ENCODE peak calls at places on chromosomes 1 and 21, in eight cellular contexts. One of them, this sample, is unnamed.

GRCh38 chr1:171472183-171472647 is 13.1 kb upstream of the PRRC2C start:
- DNase-seq in stimulated activated CD4-positive, alpha-beta T cell treated with anti-CD3 and anti-CD28 coated beads, Interleukin-4, amount 100 ng/mL, for 48 hours: no peak
- DNase-seq in NCI-H1092: no peak
- DNase-seq in T-helper 1 cell: no peak
- DNase-seq in GM13977: no peak
- DNase-seq in glutamatergic neuron: no peak
- DNase-seq in amniotic stem cell: no peak
- DNase-seq in LoVo: no peak
- DNase-seq in this sample: no peak

GRCh38 chr1:23854568-23854967 is 13.5 kb downstream of the FUCA1 start:
- DNase-seq in stimulated activated CD4-positive, alpha-beta T cell treated with anti-CD3 and anti-CD28 coated beads, Interleukin-4, amount 100 ng/mL, for 48 hours: no peak
- DNase-seq in NCI-H1092: no peak
- DNase-seq in T-helper 1 cell: no peak
- DNase-seq in GM13977: no peak
- DNase-seq in glutamatergic neuron: no peak
- DNase-seq in amniotic stem cell: no peak
- DNase-seq in LoVo: no peak
- DNase-seq in this sample: no peak

GRCh38 chr1:159492575-159493323 is 43.1 kb downstream of the OR10J5 start:
- DNase-seq in stimulated activated CD4-positive, alpha-beta T cell treated with anti-CD3 and anti-CD28 coated beads, Interleukin-4, amount 100 ng/mL, for 48 hours: no peak
- DNase-seq in NCI-H1092: no peak
- DNase-seq in T-helper 1 cell: no peak
- DNase-seq in GM13977: no peak
- DNase-seq in glutamatergic neuron: no peak
- DNase-seq in amniotic stem cell: peak
- DNase-seq in LoVo: no peak
- DNase-seq in this sample: no peak

GRCh38 chr1:6984996-6985395 is 199.7 kb downstream of the CAMTA1 start:
- DNase-seq in stimulated activated CD4-positive, alpha-beta T cell treated with anti-CD3 and anti-CD28 coated beads, Interleukin-4, amount 100 ng/mL, for 48 hours: no peak
- DNase-seq in NCI-H1092: no peak
- DNase-seq in T-helper 1 cell: no peak
- DNase-seq in GM13977: no peak
- DNase-seq in glutamatergic neuron: no peak
- DNase-seq in amniotic stem cell: no peak
- DNase-seq in LoVo: no peak
- DNase-seq in this sample: no peak

GRCh38 chr1:66334311-66334710 is 199.6 kb upstream of the SGIP1 start:
- DNase-seq in stimulated activated CD4-positive, alpha-beta T cell treated with anti-CD3 and anti-CD28 coated beads, Interleukin-4, amount 100 ng/mL, for 48 hours: no peak
- DNase-seq in NCI-H1092: no peak
- DNase-seq in T-helper 1 cell: no peak
- DNase-seq in GM13977: no peak
- DNase-seq in glutamatergic neuron: no peak
- DNase-seq in amniotic stem cell: no peak
- DNase-seq in LoVo: no peak
- DNase-seq in this sample: no peak

GRCh38 chr1:116817582-116818064 is 63.4 kb downstream of the CD2 start:
- DNase-seq in stimulated activated CD4-positive, alpha-beta T cell treated with anti-CD3 and anti-CD28 coated beads, Interleukin-4, amount 100 ng/mL, for 48 hours: peak
- DNase-seq in NCI-H1092: no peak
- DNase-seq in T-helper 1 cell: peak
- DNase-seq in GM13977: peak
- DNase-seq in glutamatergic neuron: peak
- DNase-seq in amniotic stem cell: no peak
- DNase-seq in LoVo: peak
- DNase-seq in this sample: peak

GRCh38 chr1:36349839-36350238 is 26.4 kb upstream of the EVA1B start:
- DNase-seq in stimulated activated CD4-positive, alpha-beta T cell treated with anti-CD3 and anti-CD28 coated beads, Interleukin-4, amount 100 ng/mL, for 48 hours: no peak
- DNase-seq in NCI-H1092: no peak
- DNase-seq in T-helper 1 cell: no peak
- DNase-seq in GM13977: no peak
- DNase-seq in glutamatergic neuron: no peak
- DNase-seq in amniotic stem cell: no peak
- DNase-seq in LoVo: no peak
- DNase-seq in this sample: no peak

GRCh38 chr1:16433066-16433465 is 4.2 kb downstream of the SPATA21 start:
- DNase-seq in stimulated activated CD4-positive, alpha-beta T cell treated with anti-CD3 and anti-CD28 coated beads, Interleukin-4, amount 100 ng/mL, for 48 hours: no peak
- DNase-seq in NCI-H1092: no peak
- DNase-seq in T-helper 1 cell: no peak
- DNase-seq in GM13977: no peak
- DNase-seq in glutamatergic neuron: no peak
- DNase-seq in amniotic stem cell: no peak
- DNase-seq in LoVo: no peak
- DNase-seq in this sample: no peak

GRCh38 chr1:62058951-62059350 is 135.7 kb upstream of the L1TD1 start:
- DNase-seq in stimulated activated CD4-positive, alpha-beta T cell treated with anti-CD3 and anti-CD28 coated beads, Interleukin-4, amount 100 ng/mL, for 48 hours: no peak
- DNase-seq in NCI-H1092: no peak
- DNase-seq in T-helper 1 cell: no peak
- DNase-seq in GM13977: no peak
- DNase-seq in glutamatergic neuron: no peak
- DNase-seq in amniotic stem cell: no peak
- DNase-seq in LoVo: no peak
- DNase-seq in this sample: no peak

GRCh38 chr21:34617753-34618339 is 2.9 kb upstream of the RCAN1 start:
- DNase-seq in stimulated activated CD4-positive, alpha-beta T cell treated with anti-CD3 and anti-CD28 coated beads, Interleukin-4, amount 100 ng/mL, for 48 hours: no peak
- DNase-seq in NCI-H1092: no peak
- DNase-seq in T-helper 1 cell: no peak
- DNase-seq in GM13977: no peak
- DNase-seq in glutamatergic neuron: no peak
- DNase-seq in amniotic stem cell: no peak
- DNase-seq in LoVo: no peak
- DNase-seq in this sample: no peak

GRCh38 chr1:6454856-6455751 is 10.9 kb downstream of the TNFRSF25 start:
- DNase-seq in stimulated activated CD4-positive, alpha-beta T cell treated with anti-CD3 and anti-CD28 coated beads, Interleukin-4, amount 100 ng/mL, for 48 hours: no peak
- DNase-seq in NCI-H1092: no peak
- DNase-seq in T-helper 1 cell: no peak
- DNase-seq in GM13977: no peak
- DNase-seq in glutamatergic neuron: peak
- DNase-seq in amniotic stem cell: no peak
- DNase-seq in LoVo: no peak
- DNase-seq in this sample: no peak

GRCh38 chr1:63012339-63012738 is 228.4 kb downstream of the ATG4C start:
- DNase-seq in stimulated activated CD4-positive, alpha-beta T cell treated with anti-CD3 and anti-CD28 coated beads, Interleukin-4, amount 100 ng/mL, for 48 hours: no peak
- DNase-seq in NCI-H1092: no peak
- DNase-seq in T-helper 1 cell: no peak
- DNase-seq in GM13977: no peak
- DNase-seq in glutamatergic neuron: no peak
- DNase-seq in amniotic stem cell: no peak
- DNase-seq in LoVo: no peak
- DNase-seq in this sample: no peak

GRCh38 chr1:237473896-237474295 is 416.8 kb downstream of the ZP4 start:
- DNase-seq in stimulated activated CD4-positive, alpha-beta T cell treated with anti-CD3 and anti-CD28 coated beads, Interleukin-4, amount 100 ng/mL, for 48 hours: no peak
- DNase-seq in NCI-H1092: no peak
- DNase-seq in T-helper 1 cell: no peak
- DNase-seq in GM13977: no peak
- DNase-seq in glutamatergic neuron: no peak
- DNase-seq in amniotic stem cell: no peak
- DNase-seq in LoVo: no peak
- DNase-seq in this sample: no peak

GRCh38 chr1:35499652-35500176 is 57.5 kb downstream of the KIAA0319L start:
- DNase-seq in stimulated activated CD4-positive, alpha-beta T cell treated with anti-CD3 and anti-CD28 coated beads, Interleukin-4, amount 100 ng/mL, for 48 hours: no peak
- DNase-seq in NCI-H1092: no peak
- DNase-seq in T-helper 1 cell: peak
- DNase-seq in GM13977: no peak
- DNase-seq in glutamatergic neuron: no peak
- DNase-seq in amniotic stem cell: no peak
- DNase-seq in LoVo: no peak
- DNase-seq in this sample: no peak

GRCh38 chr1:25146382-25146855 is 85.9 kb downstream of the SYF2 start:
- DNase-seq in stimulated activated CD4-positive, alpha-beta T cell treated with anti-CD3 and anti-CD28 coated beads, Interleukin-4, amount 100 ng/mL, for 48 hours: no peak
- DNase-seq in NCI-H1092: no peak
- DNase-seq in T-helper 1 cell: no peak
- DNase-seq in GM13977: no peak
- DNase-seq in glutamatergic neuron: no peak
- DNase-seq in amniotic stem cell: no peak
- DNase-seq in LoVo: no peak
- DNase-seq in this sample: no peak

GRCh38 chr21:42654179-42654912 is 925 bp downstream of the PDE9A start:
- DNase-seq in stimulated activated CD4-positive, alpha-beta T cell treated with anti-CD3 and anti-CD28 coated beads, Interleukin-4, amount 100 ng/mL, for 48 hours: no peak
- DNase-seq in NCI-H1092: peak
- DNase-seq in T-helper 1 cell: peak
- DNase-seq in GM13977: peak
- DNase-seq in glutamatergic neuron: no peak
- DNase-seq in amniotic stem cell: no peak
- DNase-seq in LoVo: peak
- DNase-seq in this sample: peak